ENCODE peak calls at places on chromosomes 2 and 18, in four cellular contexts. T, S, U and K are unnamed samples.

GRCh38 chr2:218405365-218406208 is 5.9 kb downstream of the CTDSP1 start:
- DNase-seq in U (no peak), T (no peak), S (no peak), K (no peak)

GRCh38 chr2:1893856-1894255 is 149.5 kb upstream of the PXDN start:
- DNase-seq in U (no peak), S (no peak), T (no peak), K (no peak)

GRCh38 chr2:219285894-219286425 is 6.8 kb downstream of the DNAJB2 start:
- DNase-seq in S (no peak), U (no peak), T (peak), K (no peak)

GRCh38 chr2:134800341-134800740 is 38.1 kb upstream of the ACMSD start:
- DNase-seq in S (no peak), U (no peak), T (no peak), K (no peak)

GRCh38 chr2:24721470-24721869 is 71.7 kb downstream of the PTRHD1 start:
- DNase-seq in S (no peak), T (no peak), U (peak), K (no peak)

GRCh38 chr2:222919841-222920609 is 59.2 kb downstream of the ACSL3 start:
- DNase-seq in U (no peak), T (peak), S (no peak), K (no peak)

GRCh38 chr2:30029804-30030203 is 108.4 kb upstream of the ALK start:
- DNase-seq in T (no peak), U (no peak), S (no peak), K (no peak)

GRCh38 chr2:95062247-95062646 is 36.7 kb downstream of the MAL start:
- DNase-seq in U (no peak), T (no peak), S (no peak), K (no peak)

GRCh38 chr2:30336978-30337841 is 105.9 kb downstream of the LBH start:
- DNase-seq in U (peak), S (no peak), T (no peak), K (no peak)

GRCh38 chr18:43129946-43130523 is 14.6 kb upstream of the RIT2 start:
- DNase-seq in T (no peak), U (no peak), S (no peak), K (no peak)

GRCh38 chr2:106638043-106638442 is 150.9 kb downstream of the CD8B2 start:
- DNase-seq in U (no peak), T (no peak), S (no peak), K (no peak)

GRCh38 chr2:30798536-30798991 is 8.7 kb downstream of the CAPN13 start:
- DNase-seq in U (no peak), S (no peak), T (no peak), K (no peak)

GRCh38 chr2:47012866-47013265 is 97.3 kb upstream of the MCFD2 start:
- DNase-seq in U (no peak), S (no peak), T (no peak), K (no peak)

GRCh38 chr2:158529379-158530110 is 72.8 kb downstream of the PKP4 start:
- DNase-seq in U (no peak), T (no peak), S (no peak), K (no peak)

GRCh38 chr2:224211821-224212220 is 172.7 kb upstream of the SERPINE2 start:
- DNase-seq in T (no peak), U (no peak), S (no peak), K (no peak)

GRCh38 chr2:216044883-216045499 is 31.6 kb upstream of the MREG start:
- DNase-seq in T (no peak), U (no peak), S (no peak), K (no peak)

GRCh38 chr2:217870528-217871011 is 132.2 kb downstream of the TNS1 start:
- DNase-seq in S (no peak), T (no peak), U (no peak), K (no peak)

GRCh38 chr2:88628569-88628939 is 1.3 kb upstream of the EIF2AK3 start:
- DNase-seq in S (no peak), U (no peak), T (no peak), K (no peak)

GRCh38 chr2:29224693-29225551 is 109.7 kb downstream of the CLIP4 start:
- DNase-seq in U (no peak), S (no peak), T (no peak), K (no peak)

GRCh38 chr18:54947115-54947514 is 12.1 kb downstream of the CCDC68 start:
- DNase-seq in S (no peak), U (no peak), T (no peak), K (no peak)

GRCh38 chr2:168037772-168038171 is 209.6 kb downstream of the STK39 start:
- DNase-seq in S (no peak), U (no peak), T (no peak), K (no peak)

GRCh38 chr2:221779614-221780067 is 207.5 kb upstream of the EPHA4 start:
- DNase-seq in U (no peak), T (no peak), S (no peak), K (no peak)

GRCh38 chr18:28511421-28511821 is 334.5 kb upstream of the CDH2 start:
- DNase-seq in S (no peak), U (no peak), T (no peak), K (no peak)

GRCh38 chr2:10002681-10003080 is 40.7 kb upstream of the KLF11 start:
- DNase-seq in U (no peak), S (no peak), T (no peak), K (no peak)

GRCh38 chr2:230441188-230441897 is 25.3 kb downstream of the SP100 start:
- DNase-seq in S (no peak), T (no peak), U (peak), K (no peak)

GRCh38 chr2:13193900-13194299 is 477.2 kb downstream of the TRIB2 start:
- DNase-seq in T (no peak), U (peak), S (peak), K (no peak)

GRCh38 chr18:21979759-21980158 is 189.6 kb upstream of the GATA6 start:
- DNase-seq in U (no peak), S (no peak), T (no peak), K (no peak)

GRCh38 chr2:237819231-237819630 is 20.7 kb downstream of the RBM44 start:
- DNase-seq in S (no peak), U (no peak), T (no peak), K (no peak)

GRCh38 chr2:23133196-23133595 is 251.8 kb upstream of the KLHL29 start:
- DNase-seq in S (no peak), U (no peak), T (no peak), K (no peak)

GRCh38 chr2:239817011-239817490 is 208.1 kb downstream of the NDUFA10 start:
- DNase-seq in U (no peak), S (no peak), T (no peak), K (no peak)

GRCh38 chr18:6370410-6370809 is 44.3 kb downstream of the L3MBTL4 start:
- DNase-seq in U (no peak), S (peak), T (no peak), K (no peak)

GRCh38 chr2:205763708-205764501 is 81.6 kb downstream of the NRP2 start:
- DNase-seq in T (peak), S (no peak), U (no peak), K (peak)

GRCh38 chr18:61820842-61821241 is 72.0 kb downstream of the RNF152 start:
- DNase-seq in U (no peak), S (no peak), T (no peak), K (no peak)

GRCh38 chr2:48295421-48295820 is 234.5 kb upstream of the STON1 start:
- DNase-seq in T (no peak), U (no peak), S (no peak), K (no peak)

GRCh38 chr2:231396058-231396821 is 730 bp downstream of the B3GNT7 start:
- DNase-seq in T (no peak), S (no peak), U (no peak), K (no peak)

GRCh38 chr18:9673296-9674251 is 34.5 kb upstream of the RAB31 start:
- DNase-seq in U (peak), T (no peak), S (peak), K (no peak)

GRCh38 chr2:63661076-63661475 is 72.3 kb downstream of the MDH1 start:
- DNase-seq in T (no peak), U (no peak), S (no peak), K (no peak)

GRCh38 chr2:186912979-186913378 is 64.0 kb upstream of the ZSWIM2 start:
- DNase-seq in S (no peak), T (no peak), U (no peak), K (no peak)
- H2AFZ ChIP-seq in S (no peak), T (peak), U (no peak), K (peak)

DNA sequence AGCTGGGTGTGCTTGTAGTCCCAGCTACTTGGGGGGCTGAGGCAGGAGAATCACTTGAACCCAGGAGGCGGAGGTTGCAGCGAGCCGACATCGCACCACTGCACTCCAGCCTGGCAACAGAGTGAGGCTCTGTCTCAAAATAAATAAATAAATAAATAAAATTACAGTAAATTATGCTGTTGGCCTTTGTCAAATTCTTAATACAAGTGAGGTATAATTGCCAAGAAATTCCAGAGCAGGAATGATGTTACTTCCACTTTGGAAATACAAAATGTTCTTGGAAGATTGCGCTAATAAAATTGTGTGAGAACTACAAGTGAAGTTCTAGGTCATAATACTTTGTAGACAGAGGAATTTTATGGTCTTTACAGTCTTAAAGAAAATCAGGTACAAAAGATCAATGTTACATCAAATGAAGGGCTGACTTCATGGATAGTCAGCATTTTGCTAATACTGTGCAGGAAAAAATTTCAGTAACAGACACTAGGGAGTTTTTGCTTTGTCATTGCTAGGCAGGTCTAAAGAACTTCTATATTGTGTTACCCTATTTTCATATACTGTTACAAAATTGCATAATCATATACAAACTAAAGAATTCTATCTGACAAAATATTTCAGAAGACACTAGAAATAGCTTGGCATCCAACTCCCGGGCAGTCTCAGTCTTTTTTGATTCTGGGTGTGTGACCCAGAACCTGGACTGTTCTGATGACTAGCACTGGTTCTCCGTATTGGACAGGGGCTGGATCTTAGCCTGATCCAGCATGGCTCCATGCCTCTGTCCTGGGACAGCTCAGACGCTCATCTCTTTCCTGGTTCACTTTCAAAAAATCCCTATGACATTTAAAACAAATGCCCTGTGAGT is 76.0 kb upstream of the STK17B start:
- DNase-seq in S (no peak), T (no peak), U (no peak), K (no peak)
- TF ChIP-seq HDAC6 in S (no peak), T (no peak), U (no peak), K (no peak)

GRCh38 chr2:33085646-33086045 is 138.9 kb downstream of the LTBP1 start:
- DNase-seq in T (no peak), U (no peak), S (no peak), K (no peak)
- TF ChIP-seq SP1 in T (no peak), U (no peak), S (no peak), K (no peak)

GRCh38 chr2:36356990-36357505 is 1.5 kb downstream of the CRIM1 start:
- DNase-seq in T (no peak), S (peak), U (no peak), K (no peak)

GRCh38 chr2:36359006-36359580 is 3.5 kb downstream of the CRIM1 start:
- DNase-seq in S (no peak), T (no peak), U (no peak), K (no peak)

GRCh38 chr2:36356199-36356989 is 816 bp downstream of the CRIM1 start:
- DNase-seq in U (no peak), S (no peak), T (no peak), K (no peak)

GRCh38 chr2:36358317-36358659 is 2.7 kb downstream of the CRIM1 start:
- DNase-seq in S (no peak), U (no peak), T (no peak), K (no peak)

GRCh38 chr2:36357506-36358316 is 2.1 kb downstream of the CRIM1 start:
- DNase-seq in U (no peak), T (no peak), S (peak), K (no peak)
- H2AFZ ChIP-seq in U (no peak), T (no peak), S (no peak), K (no peak)

GRCh38 chr2:207254526-207255464 is 89.0 kb upstream of the KLF7 start:
- DNase-seq in T (no peak), U (no peak), S (no peak), K (no peak)

GRCh38 chr2:207255565-207255964 is 89.8 kb upstream of the KLF7 start:
- DNase-seq in S (no peak), T (no peak), U (no peak), K (no peak)

GRCh38 chr2:207252416-207252815 is 86.7 kb upstream of the KLF7 start:
- DNase-seq in T (no peak), S (no peak), U (no peak), K (no peak)

GRCh38 chr2:207252979-207253640 is 87.4 kb upstream of the KLF7 start:
- DNase-seq in U (no peak), S (no peak), T (no peak), K (no peak)

GRCh38 chr2:207253946-207254345 is 88.2 kb upstream of the KLF7 start:
- DNase-seq in T (no peak), S (no peak), U (no peak), K (no peak)
- TF ChIP-seq HDAC6 in T (no peak), S (no peak), U (no peak), K (no peak)

DNA sequence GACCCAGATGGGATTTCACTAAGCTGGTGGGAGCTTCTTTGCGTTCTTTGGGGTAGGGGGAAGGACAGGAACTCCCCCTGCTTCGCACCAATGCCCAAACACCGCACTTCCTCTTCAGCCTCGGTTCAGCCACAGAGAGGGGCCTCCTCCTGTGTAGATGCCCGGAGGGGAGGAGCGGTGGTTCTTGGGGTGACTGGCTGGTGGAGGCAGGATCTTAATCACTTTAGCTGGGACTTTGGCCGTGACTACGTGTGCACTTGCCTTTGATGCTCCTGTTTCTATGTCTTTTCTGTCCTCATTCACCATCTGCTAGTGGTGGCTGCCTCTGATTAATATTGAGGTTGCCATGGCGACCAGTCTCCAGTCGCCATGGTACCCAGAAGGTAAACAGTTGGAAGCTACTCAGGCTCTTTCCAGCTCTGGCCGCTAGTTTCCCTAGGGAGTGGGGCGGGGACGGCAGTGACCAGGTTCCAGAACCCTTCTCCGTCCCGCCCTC is 1.9 kb downstream of the CNGA3 start:
- DNase-seq in T (no peak), U (no peak), S (no peak), K (no peak)
- TF ChIP-seq SP1 in T (no peak), U (no peak), S (no peak), K (no peak)

GRCh38 chr2:40625849-40626248 is 174.0 kb upstream of the SLC8A1 start:
- DNase-seq in S (no peak), T (no peak), U (no peak), K (no peak)
- H2AFZ ChIP-seq in S (no peak), T (no peak), U (no peak), K (no peak)

GRCh38 chr18:3995476-3996102 is 459.5 kb downstream of the DLGAP1 start:
- DNase-seq in U (peak), T (peak), S (peak), K (no peak)
- TF ChIP-seq HDAC6 in U (no peak), T (no peak), S (no peak), K (no peak)